ENCODE peak calls at places on chromosome 16, in ten cellular contexts. One of them, this sample, is unnamed.
A peak's percentile ranks its signal among the peaks of the same experiment; 100 is the strongest.

GRCh38 chr16:86067936-86068335 is 169.0 kb downstream of the IRF8 start:
- DNase-seq in heart right ventricle: no peak
- DNase-seq in osteocyte: no peak
- DNase-seq in astrocyte: no peak
- DNase-seq in left ventricle myocardium inferior: no peak
- DNase-seq in cardiac muscle cell: no peak
- DNase-seq in GM12865: no peak
- DNase-seq in fibroblast of pulmonary artery: no peak
- DNase-seq in tibial nerve: no peak
- DNase-seq in endothelial cell: no peak
- DNase-seq in this sample: no peak

GRCh38 chr16:15686287-15686686 is 36.2 kb downstream of the NDE1 start:
- DNase-seq in tibial nerve: no peak
- DNase-seq in astrocyte: no peak
- DNase-seq in osteocyte: no peak
- DNase-seq in heart right ventricle: no peak
- DNase-seq in endothelial cell: no peak
- DNase-seq in cardiac muscle cell: no peak
- DNase-seq in fibroblast of pulmonary artery: no peak
- DNase-seq in GM12865: no peak
- DNase-seq in left ventricle myocardium inferior: no peak
- DNase-seq in this sample: no peak

GRCh38 chr16:734981-735881 is 5.6 kb downstream of the CIAO3 start:
- DNase-seq in cardiac muscle cell: no peak
- DNase-seq in fibroblast of pulmonary artery: no peak
- DNase-seq in left ventricle myocardium inferior: no peak
- DNase-seq in endothelial cell: no peak
- DNase-seq in heart right ventricle: no peak
- DNase-seq in astrocyte: no peak
- DNase-seq in osteocyte: no peak
- DNase-seq in tibial nerve: no peak
- DNase-seq in GM12865: no peak
- DNase-seq in this sample: no peak

GRCh38 chr16:67206838-67207115 is 7.8 kb downstream of the ELMO3 start:
- DNase-seq in left ventricle myocardium inferior: no peak
- DNase-seq in GM12865: no peak
- DNase-seq in cardiac muscle cell: no peak
- DNase-seq in osteocyte: no peak
- DNase-seq in tibial nerve: no peak
- DNase-seq in astrocyte: no peak
- DNase-seq in heart right ventricle: no peak
- DNase-seq in fibroblast of pulmonary artery: no peak
- DNase-seq in endothelial cell: no peak
- DNase-seq in this sample: no peak

GRCh38 chr16:66289986-66290385 is 76.5 kb upstream of the CDH5 start:
- DNase-seq in left ventricle myocardium inferior: no peak
- DNase-seq in tibial nerve: no peak
- DNase-seq in GM12865: no peak
- DNase-seq in cardiac muscle cell: no peak
- DNase-seq in heart right ventricle: no peak
- DNase-seq in fibroblast of pulmonary artery: no peak
- DNase-seq in osteocyte: peak; percentile 65
- DNase-seq in endothelial cell: no peak
- DNase-seq in astrocyte: no peak
- DNase-seq in this sample: no peak

GRCh38 chr16:80460988-80461387 is 79.8 kb upstream of the DYNLRB2 start:
- DNase-seq in left ventricle myocardium inferior: no peak
- DNase-seq in GM12865: no peak
- DNase-seq in fibroblast of pulmonary artery: no peak
- DNase-seq in osteocyte: no peak
- DNase-seq in tibial nerve: no peak
- DNase-seq in astrocyte: no peak
- DNase-seq in heart right ventricle: no peak
- DNase-seq in cardiac muscle cell: no peak
- DNase-seq in endothelial cell: no peak
- DNase-seq in this sample: no peak

GRCh38 chr16:9904526-9904925 is 277.7 kb downstream of the GRIN2A start:
- DNase-seq in tibial nerve: no peak
- DNase-seq in endothelial cell: no peak
- DNase-seq in GM12865: peak; percentile 24
- DNase-seq in fibroblast of pulmonary artery: no peak
- DNase-seq in osteocyte: no peak
- DNase-seq in left ventricle myocardium inferior: no peak
- DNase-seq in cardiac muscle cell: no peak
- DNase-seq in heart right ventricle: no peak
- DNase-seq in astrocyte: no peak
- DNase-seq in this sample: no peak

GRCh38 chr16:67268136-67268579 is 11.2 kb upstream of the PLEKHG4 start:
- DNase-seq in endothelial cell: no peak
- DNase-seq in tibial nerve: no peak
- DNase-seq in GM12865: no peak
- DNase-seq in fibroblast of pulmonary artery: peak; percentile 91
- DNase-seq in left ventricle myocardium inferior: peak; percentile 48
- DNase-seq in cardiac muscle cell: peak; percentile 70
- DNase-seq in osteocyte: no peak
- DNase-seq in astrocyte: peak; percentile 95
- DNase-seq in heart right ventricle: no peak
- DNase-seq in this sample: peak; percentile 58

GRCh38 chr16:82587289-82587688 is 39.5 kb upstream of the CDH13 start:
- DNase-seq in osteocyte: peak; percentile 10
- DNase-seq in astrocyte: no peak
- DNase-seq in fibroblast of pulmonary artery: no peak
- DNase-seq in endothelial cell: no peak
- DNase-seq in cardiac muscle cell: no peak
- DNase-seq in left ventricle myocardium inferior: no peak
- DNase-seq in GM12865: no peak
- DNase-seq in tibial nerve: no peak
- DNase-seq in heart right ventricle: no peak
- DNase-seq in this sample: no peak

GRCh38 chr16:1808691-1809090 is 15.2 kb upstream of the IGFALS start:
- DNase-seq in left ventricle myocardium inferior: no peak
- DNase-seq in GM12865: no peak
- DNase-seq in osteocyte: no peak
- DNase-seq in heart right ventricle: no peak
- DNase-seq in tibial nerve: no peak
- DNase-seq in fibroblast of pulmonary artery: no peak
- DNase-seq in astrocyte: no peak
- DNase-seq in endothelial cell: no peak
- DNase-seq in cardiac muscle cell: no peak
- DNase-seq in this sample: no peak

DNA sequence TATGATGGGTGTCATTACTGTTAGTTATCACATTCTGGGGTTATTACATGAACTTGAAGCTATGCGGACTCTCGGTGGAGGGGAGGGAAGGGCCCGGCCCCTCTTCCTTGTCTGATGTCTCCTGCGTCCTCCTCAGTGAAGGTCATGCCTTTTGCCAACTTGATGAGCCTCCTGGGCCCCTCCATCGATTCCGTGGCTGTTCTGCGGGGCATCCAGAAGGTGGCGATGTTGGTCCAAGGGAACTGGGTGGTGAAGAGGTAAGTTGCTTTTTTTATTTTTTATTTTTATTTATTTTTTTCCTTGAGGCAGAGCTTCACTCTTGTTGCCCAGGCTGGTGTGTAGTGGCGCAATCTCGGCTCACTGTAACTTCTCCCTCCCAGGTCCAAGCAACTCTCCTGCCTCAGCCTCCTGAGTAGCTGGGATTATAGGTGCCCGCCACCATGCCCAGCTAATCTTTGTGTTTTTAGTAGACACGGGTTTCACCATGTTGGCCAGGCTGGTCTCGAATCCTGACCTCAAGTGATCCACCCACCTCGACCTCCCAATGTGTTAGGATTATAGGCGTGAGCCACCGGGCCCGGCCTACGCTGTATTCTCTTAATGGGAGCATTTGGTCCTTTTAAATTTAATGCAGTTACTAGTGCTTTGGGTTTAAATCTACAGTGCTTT is 21.6 kb downstream of the POLR3E start:
- DNase-seq in osteocyte: peak; percentile 81
- DNase-seq in endothelial cell: peak; percentile 68
- DNase-seq in GM12865: peak; percentile 50
- DNase-seq in fibroblast of pulmonary artery: peak; percentile 48
- DNase-seq in cardiac muscle cell: no peak
- DNase-seq in astrocyte: no peak
- DNase-seq in left ventricle myocardium inferior: no peak
- DNase-seq in tibial nerve: no peak
- DNase-seq in heart right ventricle: no peak
- DNase-seq in this sample: no peak
- TF ChIP-seq CTCF in osteocyte: peak; percentile 62
- TF ChIP-seq CTCF in endothelial cell: peak; percentile 71
- TF ChIP-seq CTCF in GM12865: peak; percentile 68
- TF ChIP-seq CTCF in fibroblast of pulmonary artery: peak; percentile 60
- TF ChIP-seq CTCF in cardiac muscle cell: peak; percentile 68
- TF ChIP-seq CTCF in astrocyte: peak; percentile 28
- TF ChIP-seq CTCF in left ventricle myocardium inferior: peak; percentile 53
- TF ChIP-seq CTCF in tibial nerve: peak; percentile 49
- TF ChIP-seq CTCF in heart right ventricle: peak; percentile 47
- TF ChIP-seq CTCF in this sample: no peak

GRCh38 chr16:87682852-87683399 is 80.6 kb downstream of the JPH3 start:
- DNase-seq in astrocyte: no peak
- DNase-seq in osteocyte: no peak
- DNase-seq in endothelial cell: no peak
- DNase-seq in cardiac muscle cell: no peak
- DNase-seq in fibroblast of pulmonary artery: no peak
- DNase-seq in tibial nerve: no peak
- DNase-seq in GM12865: no peak
- DNase-seq in left ventricle myocardium inferior: no peak
- DNase-seq in heart right ventricle: no peak
- DNase-seq in this sample: no peak

GRCh38 chr16:87684106-87684677 is 81.6 kb downstream of the KLHDC4 start:
- DNase-seq in left ventricle myocardium inferior: no peak
- DNase-seq in heart right ventricle: no peak
- DNase-seq in osteocyte: no peak
- DNase-seq in astrocyte: no peak
- DNase-seq in GM12865: no peak
- DNase-seq in tibial nerve: no peak
- DNase-seq in endothelial cell: no peak
- DNase-seq in fibroblast of pulmonary artery: no peak
- DNase-seq in cardiac muscle cell: no peak
- DNase-seq in this sample: no peak

GRCh38 chr16:87680272-87680644 is 78.0 kb downstream of the JPH3 start:
- DNase-seq in heart right ventricle: no peak
- DNase-seq in astrocyte: no peak
- DNase-seq in osteocyte: no peak
- DNase-seq in fibroblast of pulmonary artery: no peak
- DNase-seq in endothelial cell: no peak
- DNase-seq in cardiac muscle cell: no peak
- DNase-seq in left ventricle myocardium inferior: no peak
- DNase-seq in tibial nerve: no peak
- DNase-seq in GM12865: no peak
- DNase-seq in this sample: no peak

GRCh38 chr16:87679593-87680271 is 77.4 kb downstream of the JPH3 start:
- DNase-seq in left ventricle myocardium inferior: no peak
- DNase-seq in astrocyte: no peak
- DNase-seq in endothelial cell: no peak
- DNase-seq in osteocyte: no peak
- DNase-seq in GM12865: no peak
- DNase-seq in fibroblast of pulmonary artery: no peak
- DNase-seq in cardiac muscle cell: no peak
- DNase-seq in heart right ventricle: no peak
- DNase-seq in tibial nerve: no peak
- DNase-seq in this sample: no peak

GRCh38 chr16:87681990-87682570 is 79.8 kb downstream of the JPH3 start:
- DNase-seq in cardiac muscle cell: no peak
- DNase-seq in GM12865: peak; percentile 45
- DNase-seq in endothelial cell: no peak
- DNase-seq in osteocyte: no peak
- DNase-seq in left ventricle myocardium inferior: no peak
- DNase-seq in astrocyte: peak; percentile 55
- DNase-seq in heart right ventricle: no peak
- DNase-seq in tibial nerve: no peak
- DNase-seq in fibroblast of pulmonary artery: peak; percentile 72
- DNase-seq in this sample: no peak
- TF ChIP-seq CTCF in cardiac muscle cell: peak; percentile 56
- TF ChIP-seq CTCF in GM12865: peak; percentile 47
- TF ChIP-seq CTCF in endothelial cell: no peak
- TF ChIP-seq CTCF in osteocyte: peak; percentile 38
- TF ChIP-seq CTCF in left ventricle myocardium inferior: peak; percentile 12
- TF ChIP-seq CTCF in astrocyte: peak; percentile 27
- TF ChIP-seq CTCF in heart right ventricle: no peak
- TF ChIP-seq CTCF in tibial nerve: no peak
- TF ChIP-seq CTCF in fibroblast of pulmonary artery: peak; percentile 49
- TF ChIP-seq CTCF in this sample: no peak

GRCh38 chr16:75618782-75619181 is 4.3 kb downstream of the ADAT1 start:
- DNase-seq in fibroblast of pulmonary artery: no peak
- DNase-seq in astrocyte: no peak
- DNase-seq in GM12865: no peak
- DNase-seq in left ventricle myocardium inferior: no peak
- DNase-seq in osteocyte: no peak
- DNase-seq in heart right ventricle: no peak
- DNase-seq in tibial nerve: no peak
- DNase-seq in endothelial cell: no peak
- DNase-seq in cardiac muscle cell: no peak
- DNase-seq in this sample: no peak

GRCh38 chr16:75622762-75623605 is at the start of gene ADAT1:
- DNase-seq in osteocyte: peak; percentile 98
- DNase-seq in tibial nerve: peak; percentile 94
- DNase-seq in fibroblast of pulmonary artery: peak; percentile 98
- DNase-seq in left ventricle myocardium inferior: peak; percentile 98
- DNase-seq in endothelial cell: peak; percentile 97
- DNase-seq in cardiac muscle cell: peak; percentile 100
- DNase-seq in heart right ventricle: peak; percentile 97
- DNase-seq in astrocyte: peak; percentile 97
- DNase-seq in GM12865: peak; percentile 98
- DNase-seq in this sample: peak; percentile 97

GRCh38 chr16:75624921-75625334 is 1.8 kb upstream of the ADAT1 start:
- DNase-seq in cardiac muscle cell: no peak
- DNase-seq in osteocyte: no peak
- DNase-seq in fibroblast of pulmonary artery: peak; percentile 58
- DNase-seq in endothelial cell: no peak
- DNase-seq in left ventricle myocardium inferior: no peak
- DNase-seq in tibial nerve: no peak
- DNase-seq in heart right ventricle: no peak
- DNase-seq in astrocyte: peak; percentile 62
- DNase-seq in GM12865: no peak
- DNase-seq in this sample: no peak

GRCh38 chr16:75620326-75621169 is 2.5 kb downstream of the ADAT1 start:
- DNase-seq in tibial nerve: no peak
- DNase-seq in osteocyte: no peak
- DNase-seq in astrocyte: no peak
- DNase-seq in fibroblast of pulmonary artery: no peak
- DNase-seq in GM12865: peak; percentile 65
- DNase-seq in heart right ventricle: no peak
- DNase-seq in endothelial cell: no peak
- DNase-seq in left ventricle myocardium inferior: no peak
- DNase-seq in cardiac muscle cell: no peak
- DNase-seq in this sample: no peak

GRCh38 chr16:75621170-75621477 is 2.0 kb downstream of the ADAT1 start:
- DNase-seq in GM12865: peak; percentile 61
- DNase-seq in heart right ventricle: no peak
- DNase-seq in fibroblast of pulmonary artery: peak; percentile 63
- DNase-seq in cardiac muscle cell: peak; percentile 48
- DNase-seq in osteocyte: no peak
- DNase-seq in tibial nerve: no peak
- DNase-seq in astrocyte: no peak
- DNase-seq in endothelial cell: no peak
- DNase-seq in left ventricle myocardium inferior: no peak
- DNase-seq in this sample: no peak
- TF ChIP-seq CTCF in GM12865: peak; percentile 57
- TF ChIP-seq CTCF in heart right ventricle: peak; percentile 32
- TF ChIP-seq CTCF in fibroblast of pulmonary artery: peak; percentile 74
- TF ChIP-seq CTCF in cardiac muscle cell: peak; percentile 67
- TF ChIP-seq CTCF in osteocyte: peak; percentile 58
- TF ChIP-seq CTCF in tibial nerve: no peak
- TF ChIP-seq CTCF in astrocyte: peak; percentile 20
- TF ChIP-seq CTCF in endothelial cell: no peak
- TF ChIP-seq CTCF in left ventricle myocardium inferior: peak; percentile 49
- TF ChIP-seq CTCF in this sample: no peak

GRCh38 chr16:27368358-27368722 is 33.6 kb upstream of the IL21R start:
- DNase-seq in left ventricle myocardium inferior: no peak
- DNase-seq in cardiac muscle cell: no peak
- DNase-seq in fibroblast of pulmonary artery: no peak
- DNase-seq in heart right ventricle: no peak
- DNase-seq in tibial nerve: no peak
- DNase-seq in osteocyte: no peak
- DNase-seq in astrocyte: no peak
- DNase-seq in GM12865: no peak
- DNase-seq in endothelial cell: no peak
- DNase-seq in this sample: peak; percentile 12
- TF ChIP-seq CTCF in left ventricle myocardium inferior: peak; percentile 6
- TF ChIP-seq CTCF in cardiac muscle cell: no peak
- TF ChIP-seq CTCF in fibroblast of pulmonary artery: no peak
- TF ChIP-seq CTCF in heart right ventricle: no peak
- TF ChIP-seq CTCF in tibial nerve: no peak
- TF ChIP-seq CTCF in osteocyte: peak; percentile 22
- TF ChIP-seq CTCF in astrocyte: no peak
- TF ChIP-seq CTCF in GM12865: no peak
- TF ChIP-seq CTCF in endothelial cell: no peak
- TF ChIP-seq CTCF in this sample: no peak

This sample was measured in omental fat pad.